ENCODE peak calls at places on chromosome 20, in eight cellular contexts. One of them, this sample, is unnamed.

GRCh38 chr20:48038703-48039102 is 253.4 kb upstream of the SULF2 start:
- DNase-seq in stomach: no peak
- DNase-seq in NCI-H460: no peak
- DNase-seq in activated B cell treated with CpG ODN at 0.5 μM for 24 hours: no peak
- DNase-seq in activated CD4-positive, alpha-beta T cell treated with anti-CD3 and anti-CD28 coated beads for 24 hours: no peak
- DNase-seq in effector memory CD4-positive, alpha-beta T cell: no peak
- DNase-seq in right cardiac atrium: no peak
- DNase-seq in psoas muscle: no peak
- DNase-seq in this sample: no peak

GRCh38 chr20:1434571-1435336 is 31.9 kb downstream of the NSFL1C start:
- DNase-seq in stomach: peak
- DNase-seq in NCI-H460: no peak
- DNase-seq in activated B cell treated with CpG ODN at 0.5 μM for 24 hours: peak
- DNase-seq in activated CD4-positive, alpha-beta T cell treated with anti-CD3 and anti-CD28 coated beads for 24 hours: peak
- DNase-seq in effector memory CD4-positive, alpha-beta T cell: peak
- DNase-seq in right cardiac atrium: peak
- DNase-seq in psoas muscle: no peak
- DNase-seq in this sample: no peak

GRCh38 chr20:13009682-13010406 is 1.1 kb downstream of the SPTLC3 start:
- DNase-seq in stomach: no peak
- DNase-seq in NCI-H460: peak
- DNase-seq in activated B cell treated with CpG ODN at 0.5 μM for 24 hours: no peak
- DNase-seq in activated CD4-positive, alpha-beta T cell treated with anti-CD3 and anti-CD28 coated beads for 24 hours: no peak
- DNase-seq in effector memory CD4-positive, alpha-beta T cell: no peak
- DNase-seq in right cardiac atrium: no peak
- DNase-seq in psoas muscle: no peak
- DNase-seq in this sample: no peak

GRCh38 chr20:34426026-34426425 is 63.0 kb downstream of the ITCH start:
- DNase-seq in stomach: no peak
- DNase-seq in NCI-H460: no peak
- DNase-seq in activated B cell treated with CpG ODN at 0.5 μM for 24 hours: no peak
- DNase-seq in activated CD4-positive, alpha-beta T cell treated with anti-CD3 and anti-CD28 coated beads for 24 hours: no peak
- DNase-seq in effector memory CD4-positive, alpha-beta T cell: no peak
- DNase-seq in right cardiac atrium: no peak
- DNase-seq in psoas muscle: no peak
- DNase-seq in this sample: no peak

GRCh38 chr20:478949-479429 is 16.7 kb upstream of the TBC1D20 start:
- DNase-seq in stomach: no peak
- DNase-seq in NCI-H460: peak
- DNase-seq in activated B cell treated with CpG ODN at 0.5 μM for 24 hours: no peak
- DNase-seq in activated CD4-positive, alpha-beta T cell treated with anti-CD3 and anti-CD28 coated beads for 24 hours: peak
- DNase-seq in effector memory CD4-positive, alpha-beta T cell: no peak
- DNase-seq in right cardiac atrium: no peak
- DNase-seq in psoas muscle: no peak
- DNase-seq in this sample: peak

GRCh38 chr20:47502801-47503239 is 1.1 kb downstream of the NCOA3 start:
- DNase-seq in stomach: no peak
- DNase-seq in NCI-H460: peak
- DNase-seq in activated B cell treated with CpG ODN at 0.5 μM for 24 hours: no peak
- DNase-seq in activated CD4-positive, alpha-beta T cell treated with anti-CD3 and anti-CD28 coated beads for 24 hours: no peak
- DNase-seq in effector memory CD4-positive, alpha-beta T cell: no peak
- DNase-seq in right cardiac atrium: no peak
- DNase-seq in psoas muscle: no peak
- DNase-seq in this sample: peak

GRCh38 chr20:3681931-3682820 is at the start of gene ADAM33:
- DNase-seq in stomach: peak
- DNase-seq in NCI-H460: no peak
- DNase-seq in activated B cell treated with CpG ODN at 0.5 μM for 24 hours: no peak
- DNase-seq in activated CD4-positive, alpha-beta T cell treated with anti-CD3 and anti-CD28 coated beads for 24 hours: no peak
- DNase-seq in effector memory CD4-positive, alpha-beta T cell: no peak
- DNase-seq in right cardiac atrium: peak
- DNase-seq in psoas muscle: peak
- DNase-seq in this sample: no peak

GRCh38 chr20:24149881-24150307 is 161.3 kb upstream of the GGTLC1 start:
- DNase-seq in stomach: no peak
- DNase-seq in NCI-H460: peak
- DNase-seq in activated B cell treated with CpG ODN at 0.5 μM for 24 hours: no peak
- DNase-seq in activated CD4-positive, alpha-beta T cell treated with anti-CD3 and anti-CD28 coated beads for 24 hours: no peak
- DNase-seq in effector memory CD4-positive, alpha-beta T cell: no peak
- DNase-seq in right cardiac atrium: peak
- DNase-seq in psoas muscle: no peak
- DNase-seq in this sample: peak

GRCh38 chr20:1652104-1652503 is 5.5 kb downstream of the SIRPG start:
- DNase-seq in stomach: no peak
- DNase-seq in NCI-H460: no peak
- DNase-seq in activated B cell treated with CpG ODN at 0.5 μM for 24 hours: no peak
- DNase-seq in activated CD4-positive, alpha-beta T cell treated with anti-CD3 and anti-CD28 coated beads for 24 hours: no peak
- DNase-seq in effector memory CD4-positive, alpha-beta T cell: no peak
- DNase-seq in right cardiac atrium: no peak
- DNase-seq in psoas muscle: no peak
- DNase-seq in this sample: no peak

GRCh38 chr20:37202267-37202943 is 23.1 kb upstream of the MROH8 start:
- DNase-seq in stomach: no peak
- DNase-seq in NCI-H460: peak
- DNase-seq in activated B cell treated with CpG ODN at 0.5 μM for 24 hours: no peak
- DNase-seq in activated CD4-positive, alpha-beta T cell treated with anti-CD3 and anti-CD28 coated beads for 24 hours: no peak
- DNase-seq in effector memory CD4-positive, alpha-beta T cell: no peak
- DNase-seq in right cardiac atrium: peak
- DNase-seq in psoas muscle: no peak
- DNase-seq in this sample: no peak

GRCh38 chr20:54204063-54204462 is 3.8 kb upstream of the PFDN4 start:
- DNase-seq in stomach: no peak
- DNase-seq in NCI-H460: no peak
- DNase-seq in activated B cell treated with CpG ODN at 0.5 μM for 24 hours: no peak
- DNase-seq in activated CD4-positive, alpha-beta T cell treated with anti-CD3 and anti-CD28 coated beads for 24 hours: no peak
- DNase-seq in effector memory CD4-positive, alpha-beta T cell: no peak
- DNase-seq in right cardiac atrium: no peak
- DNase-seq in psoas muscle: no peak
- DNase-seq in this sample: no peak

GRCh38 chr20:21303061-21303871 is at the start of gene XRN2:
- DNase-seq in stomach: peak
- DNase-seq in NCI-H460: peak
- DNase-seq in activated B cell treated with CpG ODN at 0.5 μM for 24 hours: peak
- DNase-seq in activated CD4-positive, alpha-beta T cell treated with anti-CD3 and anti-CD28 coated beads for 24 hours: peak
- DNase-seq in effector memory CD4-positive, alpha-beta T cell: peak
- DNase-seq in right cardiac atrium: peak
- DNase-seq in psoas muscle: peak
- DNase-seq in this sample: peak